ENCODE peak calls at places on chromosomes 6 and 20, in eight cellular contexts. W is suprapubic skin, L is GM12878, O is body of pancreas, H is prostate gland, X is ovary, C is heart left ventricle, E is esophagus squamous epithelium. V is an unnamed sample. For H3K36me3, the result is how much of the 10 kb centered on the place peaks cover.

GRCh38 chr6:122853259-122853995 is 64.4 kb downstream of the SMPDL3A start:
- DNase-seq in W (no peak), L (peak), O (no peak), H (no peak), X (no peak), C (no peak), E (no peak), V (no peak)

GRCh38 chr6:52394251-52394666 is 25.9 kb upstream of the EFHC1 start:
- DNase-seq in W (no peak), L (peak), O (no peak), H (no peak), X (no peak), C (no peak), E (no peak), V (no peak)

GRCh38 chr6:137353346-137353745 is 134.2 kb upstream of the IFNGR1 start:
- DNase-seq in W (no peak), L (no peak), O (no peak), H (no peak), X (no peak), C (no peak), E (no peak), V (no peak)

GRCh38 chr20:47274449-47275108 is 81.9 kb downstream of the ZMYND8 start:
- DNase-seq in W (peak), L (peak), O (no peak), H (no peak), X (no peak), C (no peak), E (no peak), V (no peak)

GRCh38 chr20:46990017-46990810 is 95.6 kb downstream of the EYA2 start:
- DNase-seq in W (peak), L (no peak), O (no peak), H (peak), X (no peak), C (no peak), E (no peak), V (no peak)

GRCh38 chr6:46453221-46453620 is 38.0 kb downstream of the RCAN2 start:
- DNase-seq in W (no peak), L (no peak), O (no peak), H (peak), X (no peak), C (no peak), E (no peak), V (no peak)

GRCh38 chr6:129317931-129318820 is 391.8 kb downstream of the ARHGAP18 start:
- DNase-seq in W (no peak), L (no peak), O (no peak), H (no peak), X (no peak), C (no peak), E (no peak), V (no peak)

GRCh38 chr6:135334169-135334568 is 153.1 kb downstream of the MYB start:
- DNase-seq in W (no peak), L (no peak), O (no peak), H (no peak), X (no peak), C (no peak), E (no peak), V (no peak)

GRCh38 chr6:147053311-147053921 is 150.8 kb upstream of the STXBP5 start:
- DNase-seq in W (no peak), L (no peak), O (no peak), H (no peak), X (no peak), C (no peak), E (no peak), V (no peak)

GRCh38 chr6:104003803-104004516 is 855.8 kb downstream of the HACE1 start:
- DNase-seq in W (no peak), L (no peak), O (no peak), H (no peak), X (no peak), C (no peak), E (no peak), V (no peak)

GRCh38 chr6:3278691-3279090 is 19.9 kb downstream of the PSMG4 start:
- DNase-seq in W (peak), L (no peak), O (no peak), H (no peak), X (peak), C (no peak), E (no peak), V (no peak)

GRCh38 chr6:41222045-41222444 is 6.1 kb upstream of the TREML4 start:
- DNase-seq in W (no peak), L (no peak), O (no peak), H (no peak), X (no peak), C (no peak), E (no peak), V (no peak)

GRCh38 chr6:136012198-136012884 is 160.8 kb downstream of the PDE7B start:
- DNase-seq in W (no peak), L (no peak), O (no peak), H (no peak), X (no peak), C (no peak), E (no peak), V (no peak)

GRCh38 chr6:2695464-2696095 is 55.1 kb downstream of the MYLK4 start:
- DNase-seq in W (no peak), L (no peak), O (no peak), H (no peak), X (no peak), C (no peak), E (no peak), V (no peak)

GRCh38 chr6:105179244-105180065 is at the start of gene POPDC3:
- DNase-seq in W (no peak), L (no peak), O (no peak), H (no peak), X (no peak), C (peak), E (no peak), V (no peak)

GRCh38 chr20:51608060-51608459 is 65.5 kb upstream of the NFATC2 start:
- DNase-seq in W (no peak), L (no peak), O (no peak), H (no peak), X (no peak), C (no peak), E (no peak), V (no peak)

GRCh38 chr20:51604851-51605250 is 62.3 kb upstream of the NFATC2 start:
- DNase-seq in W (no peak), L (no peak), O (no peak), H (no peak), X (no peak), C (no peak), E (no peak), V (no peak)

GRCh38 chr20:51610111-51610510 is 67.6 kb upstream of the NFATC2 start:
- DNase-seq in W (no peak), L (no peak), O (no peak), H (no peak), X (no peak), C (no peak), E (no peak), V (no peak)

GRCh38 chr20:51609251-51609650 is 66.7 kb upstream of the NFATC2 start:
- DNase-seq in W (no peak), L (no peak), O (no peak), H (no peak), X (no peak), C (no peak), E (no peak), V (no peak)

GRCh38 chr20:51607170-51607569 is 64.7 kb upstream of the NFATC2 start:
- DNase-seq in W (no peak), L (no peak), O (no peak), H (no peak), X (no peak), C (no peak), E (no peak), V (no peak)
- TF ChIP-seq CTCF in W (no peak), L (no peak), O (no peak), H (no peak), X (no peak), C (no peak), E (no peak), V (no peak)

GRCh38 chr6:160462551-160463109 is 114.5 kb downstream of the SLC22A3 start:
- DNase-seq in W (no peak), L (peak), O (no peak), H (no peak), X (no peak), C (no peak), E (no peak), V (peak)
- H3K36me3 ChIP-seq in W (under half), L (under half), O (under half), H (under half), X (under half), C (under half), E (under half), V (under half)

DNA sequence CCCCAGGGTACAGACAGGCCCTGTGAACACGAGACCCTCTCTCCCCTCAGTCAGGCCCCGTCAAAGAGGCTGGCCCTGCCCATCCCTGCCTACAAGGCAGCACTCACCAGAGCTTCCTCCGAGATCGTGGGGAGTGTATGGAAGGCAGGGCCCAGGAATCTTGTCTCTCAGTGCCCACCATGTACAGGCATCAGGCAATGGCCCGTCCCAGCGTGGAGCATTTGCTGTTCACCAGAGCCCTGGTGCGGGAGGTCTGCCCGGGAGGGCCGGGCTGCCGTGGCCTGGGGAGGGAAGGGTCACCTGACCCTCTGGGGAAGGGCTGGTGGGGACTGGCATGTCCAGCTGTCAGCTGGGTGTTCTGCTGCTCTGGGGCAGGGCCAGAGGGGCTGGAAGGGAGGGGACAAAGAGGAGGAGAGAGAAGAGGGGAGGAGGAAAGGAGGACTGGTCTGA is at the start of gene IP6K3:
- DNase-seq in W (no peak), L (no peak), O (no peak), H (no peak), X (no peak), C (peak), E (no peak), V (no peak)
- TF ChIP-seq POLR2A in W (no peak), L (no peak), O (no peak), H (no peak), X (no peak), C (no peak), E (peak), V (no peak)

DNA sequence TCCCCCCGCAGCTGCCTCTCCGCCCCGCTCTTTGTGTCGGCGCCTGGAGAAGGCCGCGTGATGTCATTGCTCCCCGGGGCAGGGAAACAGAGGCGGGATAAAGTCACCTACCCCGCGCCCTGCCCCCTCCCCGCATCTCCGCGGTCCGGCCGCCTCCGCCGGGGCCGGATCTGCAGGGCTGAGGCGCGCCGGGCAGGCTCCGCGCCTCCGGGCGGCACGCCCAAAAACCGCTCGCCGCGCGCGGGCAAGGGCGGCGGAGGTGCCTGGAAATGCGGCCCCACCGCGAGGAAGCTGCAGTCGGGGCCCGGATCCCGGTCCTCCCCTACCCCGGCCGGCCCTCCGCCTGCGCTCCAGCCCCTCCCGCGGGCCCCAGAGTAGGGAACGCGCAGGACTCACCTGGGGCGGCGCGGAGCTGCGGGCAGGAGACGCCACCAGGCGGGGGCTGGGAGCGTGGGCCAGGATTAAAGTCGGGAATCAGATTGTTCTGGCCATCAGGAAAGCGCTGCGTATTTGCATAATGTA is at the start of gene FAXC:
- DNase-seq in W (no peak), L (no peak), O (peak), H (peak), X (peak), C (peak), E (no peak), V (no peak)
- TF ChIP-seq CTCF in W (no peak), L (no peak), O (peak), H (peak), X (no peak), C (no peak), E (peak), V (no peak)

GRCh38 chr20:34458631-34459030 is 57.6 kb upstream of the DYNLRB1 start:
- DNase-seq in W (no peak), L (no peak), O (no peak), H (no peak), X (no peak), C (no peak), E (no peak), V (no peak)

GRCh38 chr20:34461779-34462087 is 54.5 kb upstream of the DYNLRB1 start:
- DNase-seq in W (no peak), L (no peak), O (no peak), H (no peak), X (no peak), C (no peak), E (no peak), V (no peak)

GRCh38 chr20:34459209-34459608 is 57.0 kb upstream of the DYNLRB1 start:
- DNase-seq in W (no peak), L (no peak), O (no peak), H (no peak), X (no peak), C (no peak), E (no peak), V (no peak)
- H3K36me3 ChIP-seq in W (half or more), L (under half), O (under half), H (under half), X (under half), C (half or more), E (under half), V (under half)

GRCh38 chr6:27019651-27020552 is 227.6 kb upstream of the PRSS16 start:
- DNase-seq in W (peak), L (peak), O (peak), H (peak), X (peak), C (peak), E (peak), V (peak)
- TF ChIP-seq POLR2A in W (no peak), L (peak), O (peak), H (peak), X (peak), C (no peak), E (peak), V (no peak)

V was measured in Peyer's patch.